ENCODE peak calls at places on chromosome 12, in five cellular contexts. H is thyroid gland, J is activated T-helper 1 cell treated with Interleukin-2 at 50 U/mL for 16 hours, N is NCI-H446, A is A549. W is an unnamed sample.

GRCh38 chr12:91388573-91388972 is 206.0 kb upstream of the DCN start:
- DNase-seq in J (no peak), H (peak), A (no peak), N (no peak), W (no peak)

GRCh38 chr12:110279561-110279960 is 1.5 kb upstream of the ATP2A2 start:
- DNase-seq in H (peak), A (no peak), J (no peak), N (no peak), W (no peak)

GRCh38 chr12:50241178-50241577 is 42.1 kb downstream of the LIMA1 start:
- DNase-seq in N (no peak), H (no peak), A (peak), J (no peak), W (no peak)

GRCh38 chr12:93946542-93947150 is 201.7 kb upstream of the PLXNC1 start:
- DNase-seq in A (no peak), N (no peak), H (no peak), J (no peak), W (no peak)

GRCh38 chr12:14322403-14322802 is 43.1 kb upstream of the ATF7IP start:
- DNase-seq in N (no peak), H (no peak), J (no peak), A (no peak), W (no peak)

GRCh38 chr12:89760783-89761182 is 52.1 kb upstream of the ATP2B1 start:
- DNase-seq in J (no peak), A (no peak), H (no peak), N (no peak), W (no peak)

GRCh38 chr12:4353785-4354208 is 25.7 kb downstream of the FGF23 start:
- DNase-seq in J (peak), N (no peak), A (no peak), H (no peak), W (no peak)

GRCh38 chr12:119180380-119181040 is 1.8 kb downstream of the HSPB8 start:
- DNase-seq in H (peak), N (no peak), J (no peak), A (no peak), W (no peak)

GRCh38 chr12:32558941-32559340 is 120.2 kb upstream of the DNM1L start:
- DNase-seq in H (no peak), J (no peak), N (no peak), A (no peak), W (no peak)

GRCh38 chr12:52319097-52319496 is 2.1 kb downstream of the KRT83 start:
- DNase-seq in A (no peak), H (no peak), J (no peak), N (no peak), W (no peak)

GRCh38 chr12:62003217-62003616 is 257.0 kb upstream of the USP15 start:
- DNase-seq in H (no peak), N (no peak), A (no peak), J (no peak), W (no peak)

GRCh38 chr12:85877459-85877858 is 3.4 kb downstream of the NTS start:
- DNase-seq in H (no peak), A (no peak), N (no peak), J (no peak), W (no peak)

GRCh38 chr12:56321027-56321426 is 5.2 kb upstream of the CNPY2 start:
- DNase-seq in A (no peak), H (no peak), N (no peak), J (no peak), W (no peak)

GRCh38 chr12:99287136-99287535 is 360.4 kb upstream of the GARIN6 start:
- DNase-seq in A (no peak), H (no peak), N (no peak), J (no peak), W (no peak)

GRCh38 chr12:65961731-65962130 is 137.4 kb downstream of the HMGA2 start:
- DNase-seq in H (no peak), J (no peak), A (no peak), N (no peak), W (no peak)

GRCh38 chr12:65269603-65270002 is 8.9 kb upstream of the MSRB3 start:
- DNase-seq in H (no peak), J (no peak), N (no peak), A (no peak), W (no peak)

GRCh38 chr12:98397323-98398105 is 117.9 kb upstream of the TMPO start:
- DNase-seq in J (peak), A (peak), N (peak), H (peak), W (peak)

GRCh38 chr12:108570743-108571603 is 8.6 kb downstream of the ISCU start:
- DNase-seq in J (no peak), N (no peak), H (no peak), A (no peak), W (no peak)

GRCh38 chr12:78388461-78388860 is 476.1 kb upstream of the SYT1 start:
- DNase-seq in J (no peak), A (no peak), H (no peak), N (no peak), W (no peak)

W was measured in HuH-7.5.